ENCODE peak calls at places on chromosomes 13 and 19, in ten cellular contexts. Z is WERI-Rb-1; X is CD8-positive, alpha-beta T cell; O is colonic mucosa; R is astrocyte; M is A549; B is heart left ventricle; F is tibial artery; T is neural progenitor cell; P is breast epithelium. Q is an unnamed sample.

GRCh38 chr19:37654118-37654517 is 1.1 kb downstream of the ZFP30 start:
- DNase-seq in Z (no peak), X (no peak), O (no peak), R (no peak), M (peak; percentile 15), B (no peak), F (no peak), T (no peak), P (no peak), Q (no peak)

GRCh38 chr13:30830638-30830965 is 75.5 kb upstream of the MEDAG start:
- DNase-seq in Z (no peak), X (no peak), O (no peak), R (no peak), M (no peak), B (no peak), F (no peak), T (no peak), P (no peak), Q (no peak)

GRCh38 chr19:16373539-16373938 is 48.9 kb downstream of the KLF2 start:
- DNase-seq in Z (no peak), X (no peak), O (no peak), R (peak; percentile 33), M (no peak), B (peak; percentile 45), F (no peak), T (no peak), P (no peak), Q (no peak)

GRCh38 chr19:11949201-11949600 is 15.6 kb upstream of the ZNF763 start:
- DNase-seq in Z (no peak), X (no peak), O (no peak), R (peak; percentile 16), M (no peak), B (no peak), F (no peak), T (no peak), P (no peak), Q (no peak)

GRCh38 chr13:73765651-73766384 is 368.4 kb downstream of the KLF12 start:
- DNase-seq in Z (peak; percentile 94), X (peak; percentile 84), O (peak; percentile 91), R (peak; percentile 79), M (no peak), B (peak; percentile 86), F (peak; percentile 78), T (peak; percentile 91), P (peak; percentile 44), Q (peak; percentile 71)

GRCh38 chr13:110680852-110681251 is 25.1 kb downstream of the CARS2 start:
- DNase-seq in Z (peak; percentile 65), X (no peak), O (no peak), R (no peak), M (peak; percentile 43), B (no peak), F (no peak), T (peak; percentile 46), P (no peak), Q (no peak)

GRCh38 chr13:24998433-24998832 is 97.5 kb upstream of the PABPC3 start:
- DNase-seq in Z (no peak), X (no peak), O (no peak), R (no peak), M (no peak), B (no peak), F (no peak), T (no peak), P (no peak), Q (no peak)

GRCh38 chr13:101307181-101307701 is 109.1 kb downstream of the NALCN start:
- DNase-seq in Z (no peak), X (no peak), O (no peak), R (peak; percentile 100), M (no peak), B (no peak), F (no peak), T (no peak), P (no peak), Q (no peak)

DNA sequence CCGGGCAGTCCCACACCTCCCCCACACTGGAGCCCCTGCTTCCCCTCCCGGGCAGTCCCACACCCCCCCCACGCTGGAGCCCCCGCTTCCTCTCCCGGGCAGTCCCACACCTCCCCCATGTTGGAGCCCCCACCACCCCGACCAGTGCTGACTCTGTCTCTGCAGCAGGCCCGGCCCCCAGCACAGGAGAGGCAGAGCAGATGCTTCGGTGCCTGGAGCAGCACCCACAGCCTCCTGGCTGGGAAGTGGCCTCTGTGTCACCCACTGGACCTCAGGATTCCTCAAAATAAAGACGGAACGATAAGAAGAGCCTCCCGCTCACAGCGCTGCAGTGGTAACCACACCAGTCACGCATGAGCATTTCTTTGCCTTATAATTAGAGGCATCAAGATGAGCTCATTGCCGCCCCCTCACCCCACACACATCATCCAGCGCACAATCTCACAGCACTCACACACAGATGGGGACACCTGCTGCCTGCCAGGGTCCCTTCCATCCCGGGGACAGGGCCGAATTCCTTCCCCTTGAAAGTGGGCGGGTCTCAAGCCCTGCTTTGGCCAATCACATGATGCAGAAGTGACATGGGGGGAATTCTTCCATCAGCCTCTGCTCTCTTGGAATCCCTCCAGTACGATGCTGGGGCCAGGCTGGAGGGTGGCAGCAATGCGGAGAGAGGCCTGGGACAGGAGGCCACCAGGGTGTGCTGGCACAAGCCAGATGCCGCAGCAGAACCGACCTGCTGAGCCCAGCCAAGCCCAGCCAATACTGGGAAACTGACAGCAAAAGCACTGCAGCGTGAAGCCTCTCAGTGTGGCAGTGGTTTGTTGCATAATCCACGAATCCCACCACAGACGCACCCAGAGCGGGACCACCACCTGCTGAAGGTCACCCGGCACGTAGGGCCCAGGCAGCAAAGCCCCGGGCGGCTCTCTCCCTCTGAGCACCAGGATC is 16.1 kb downstream of the PIP5K1C start:
- DNase-seq in Z (no peak), X (no peak), O (no peak), R (peak; percentile 91), M (no peak), B (no peak), F (no peak), T (no peak), P (no peak), Q (peak; percentile 46)
- H3K27ac ChIP-seq in Z (no peak overlapping the region), X (no peak overlapping the region), O (no peak overlapping the region), R (peak overlapping the region; percentile 88), M (no peak overlapping the region), B (peak overlapping the region; percentile 50), F (peak overlapping the region; percentile 57), T (no peak overlapping the region), P (peak overlapping the region; percentile 25), Q (no peak overlapping the region)

GRCh38 chr19:44692379-44692721 is 6.6 kb upstream of the CEACAM16 start:
- DNase-seq in Z (no peak), X (no peak), O (no peak), R (no peak), M (no peak), B (no peak), F (no peak), T (no peak), P (no peak), Q (no peak)

GRCh38 chr19:44697670-44698034 is 1.3 kb upstream of the CEACAM16 start:
- DNase-seq in Z (no peak), X (no peak), O (no peak), R (no peak), M (no peak), B (no peak), F (no peak), T (no peak), P (no peak), Q (no peak)

GRCh38 chr19:44690131-44690440 is 8.9 kb upstream of the CEACAM16 start:
- DNase-seq in Z (no peak), X (no peak), O (no peak), R (no peak), M (no peak), B (no peak), F (no peak), T (no peak), P (no peak), Q (no peak)

GRCh38 chr19:44696939-44697669 is 1.8 kb upstream of the CEACAM16 start:
- DNase-seq in Z (no peak), X (no peak), O (no peak), R (no peak), M (no peak), B (no peak), F (no peak), T (no peak), P (no peak), Q (no peak)

DNA sequence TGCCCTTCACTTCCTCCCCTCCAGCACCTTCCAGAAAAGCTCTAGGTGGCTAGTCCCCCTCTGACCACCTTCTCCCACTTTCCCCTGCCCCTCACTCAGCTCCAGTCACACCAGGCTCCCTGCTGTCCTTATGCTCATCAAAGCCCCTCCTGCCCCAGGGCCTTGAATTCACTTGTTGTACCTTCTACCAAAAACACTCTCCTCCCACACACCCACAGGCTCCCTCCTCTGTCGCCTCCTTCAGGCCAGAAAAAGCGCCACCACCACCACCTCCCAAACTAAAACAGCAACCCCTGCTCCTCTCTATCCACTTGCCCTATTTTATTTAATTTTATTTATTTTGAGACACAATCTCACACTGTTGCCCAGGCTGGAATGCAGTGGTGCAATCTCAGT is 4.8 kb upstream of the CEACAM16 start:
- DNase-seq in Z (no peak), X (peak; percentile 3), O (no peak), R (no peak), M (no peak), B (no peak), F (no peak), T (no peak), P (no peak), Q (no peak)
- TF ChIP-seq CTCF in Z (peak; percentile 41), X (no peak), O (peak; percentile 23), R (peak; percentile 4), M (peak; percentile 41), B (no peak), F (no peak), T (peak; percentile 42), P (no peak), Q (peak; percentile 22)

DNA sequence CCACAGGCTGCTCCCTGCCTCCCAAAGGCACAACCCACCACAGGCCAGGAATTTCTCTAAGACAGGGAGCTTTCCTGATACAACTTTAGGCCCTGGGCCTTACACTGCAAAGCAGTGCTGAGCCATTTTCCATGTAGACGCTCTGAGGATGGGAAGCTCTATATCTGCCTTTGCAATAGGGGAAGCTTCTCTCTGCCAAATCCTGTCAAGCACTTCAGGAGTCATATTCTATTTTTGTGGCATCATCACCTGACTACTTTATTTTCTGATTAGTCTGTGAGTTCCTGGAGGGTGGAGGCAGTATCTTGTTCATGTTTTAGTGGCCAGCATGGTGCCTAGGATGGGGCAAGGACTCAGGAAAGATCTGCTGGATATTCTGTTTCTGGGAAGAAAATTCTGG is 382.0 kb downstream of the ZNF536 start:
- DNase-seq in Z (no peak), X (no peak), O (no peak), R (no peak), M (no peak), B (no peak), F (no peak), T (no peak), P (no peak), Q (no peak)
- H3K4me3 ChIP-seq in Z (no peak overlapping the region), X (no peak overlapping the region), O (no peak overlapping the region), R (no peak overlapping the region), M (no peak overlapping the region), B (no peak overlapping the region), F (no peak overlapping the region), T (no peak overlapping the region), P (no peak overlapping the region), Q (no peak overlapping the region)

DNA sequence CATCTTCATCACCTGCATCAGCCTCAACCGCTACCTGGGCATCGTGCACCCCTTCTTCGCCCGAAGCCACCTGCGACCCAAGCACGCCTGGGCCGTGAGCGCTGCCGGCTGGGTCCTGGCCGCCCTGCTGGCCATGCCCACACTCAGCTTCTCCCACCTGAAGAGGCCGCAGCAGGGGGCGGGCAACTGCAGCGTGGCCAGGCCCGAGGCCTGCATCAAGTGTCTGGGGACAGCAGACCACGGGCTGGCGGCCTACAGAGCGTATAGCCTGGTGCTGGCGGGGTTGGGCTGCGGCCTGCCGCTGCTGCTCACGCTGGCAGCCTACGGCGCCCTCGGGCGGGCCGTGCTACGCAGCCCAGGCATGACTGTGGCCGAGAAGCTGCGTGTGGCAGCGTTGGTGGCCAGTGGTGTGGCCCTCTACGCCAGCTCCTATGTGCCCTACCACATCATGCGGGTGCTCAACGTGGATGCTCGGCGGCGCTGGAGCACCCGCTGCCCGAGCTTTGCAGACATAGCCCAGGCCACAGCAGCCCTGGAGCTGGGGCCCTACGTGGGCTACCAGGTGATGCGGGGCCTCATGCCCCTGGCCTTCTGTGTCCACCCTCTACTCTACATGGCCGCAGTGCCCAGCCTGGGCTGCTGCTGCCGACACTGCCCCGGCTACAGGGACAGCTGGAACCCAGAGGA is 2.6 kb downstream of the P2RY11 start:
- DNase-seq in Z (no peak), X (no peak), O (no peak), R (no peak), M (no peak), B (no peak), F (no peak), T (no peak), P (no peak), Q (no peak)
- H3K27ac ChIP-seq in Z (no peak overlapping the region), X (no peak overlapping the region), O (no peak overlapping the region), R (no peak overlapping the region), M (no peak overlapping the region), B (no peak overlapping the region), F (no peak overlapping the region), T (no peak overlapping the region), P (no peak overlapping the region), Q (no peak overlapping the region)